ENCODE peak calls at places on chromosomes 5 and 9, in eight cellular contexts. T is epithelial cell of esophagus, H is RWPE2, M is heart right ventricle, E is cardiac muscle cell, X is GM23338, Q is PC-3, R is lower lobe of right lung. A is an unnamed sample.

GRCh38 chr9:136438909-136439549 is 616 bp downstream of the INPP5E start:
- DNase-seq in T (peak), H (peak), M (no peak), E (peak), X (peak), Q (peak), R (no peak), A (peak)

GRCh38 chr5:138241688-138242547 is 28.8 kb upstream of the CDC23 start:
- DNase-seq in T (no peak), H (no peak), M (peak), E (peak), X (peak), Q (no peak), R (peak), A (peak)

GRCh38 chr5:150044712-150045111 is 41.6 kb downstream of the CSF1R start:
- DNase-seq in T (no peak), H (no peak), M (no peak), E (peak), X (no peak), Q (no peak), R (no peak), A (no peak)

GRCh38 chr9:11821541-11821940 is 871.6 kb upstream of the TYRP1 start:
- DNase-seq in T (no peak), H (no peak), M (no peak), E (no peak), X (peak), Q (no peak), R (no peak), A (no peak)

GRCh38 chr5:6719896-6720560 is 6.8 kb downstream of the TENT4A start:
- DNase-seq in T (no peak), H (no peak), M (no peak), E (peak), X (peak), Q (no peak), R (no peak), A (no peak)

GRCh38 chr9:69168709-69169217 is 5.3 kb upstream of the TJP2 start:
- DNase-seq in T (peak), H (peak), M (no peak), E (peak), X (peak), Q (peak), R (no peak), A (peak)

GRCh38 chr9:76818271-76818670 is 54.0 kb downstream of the PCA3 start:
- DNase-seq in T (peak), H (peak), M (peak), E (peak), X (no peak), Q (peak), R (no peak), A (no peak)

GRCh38 chr5:149364719-149365118 is 6.9 kb downstream of the PCYOX1L start:
- DNase-seq in T (no peak), H (no peak), M (no peak), E (no peak), X (no peak), Q (no peak), R (no peak), A (no peak)

GRCh38 chr5:13215806-13216205 is 728.7 kb downstream of the DNAH5 start:
- DNase-seq in T (peak), H (no peak), M (no peak), E (no peak), X (no peak), Q (no peak), R (no peak), A (no peak)

GRCh38 chr5:156631005-156631404 is 219.1 kb upstream of the PPP1R2B start:
- DNase-seq in T (no peak), H (no peak), M (no peak), E (no peak), X (no peak), Q (no peak), R (no peak), A (no peak)

GRCh38 chr5:170342153-170342552 is 44.6 kb upstream of the LCP2 start:
- DNase-seq in T (no peak), H (no peak), M (no peak), E (no peak), X (no peak), Q (no peak), R (no peak), A (no peak)

GRCh38 chr5:65209341-65209740 is 272.4 kb downstream of the ADAMTS6 start:
- DNase-seq in T (peak), H (no peak), M (no peak), E (peak), X (no peak), Q (peak), R (no peak), A (no peak)

DNA sequence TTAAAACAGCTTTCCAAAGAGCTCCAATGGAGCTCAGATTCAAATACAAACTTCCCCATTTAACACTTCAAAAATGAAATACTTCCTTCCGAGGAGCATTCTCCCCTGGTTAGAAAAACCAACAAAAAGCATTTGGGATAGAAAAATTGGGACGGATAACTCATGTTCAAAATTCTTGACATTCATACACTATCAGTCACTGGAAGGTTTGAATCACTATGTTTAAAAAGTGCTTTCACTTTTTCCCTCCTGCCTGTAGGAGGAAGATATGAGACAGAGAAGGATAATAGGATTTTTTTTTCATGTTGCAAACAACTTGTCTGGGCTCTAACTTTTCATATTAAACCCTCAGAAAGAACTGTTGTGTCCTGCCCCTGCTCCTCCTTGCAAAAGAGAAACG is 412.0 kb downstream of the ACTL7B start:
- DNase-seq in T (peak), H (no peak), M (no peak), E (peak), X (no peak), Q (peak), R (no peak), A (no peak)
- H3K4me3 ChIP-seq in T (peak), H (no peak), M (no peak), E (no peak), X (no peak), Q (peak), R (no peak), A (no peak)

GRCh38 chr5:95835682-95836405 is 13.3 kb upstream of the GLRX start:
- DNase-seq in T (no peak), H (no peak), M (no peak), E (no peak), X (no peak), Q (no peak), R (no peak), A (peak)
- H3K4me3 ChIP-seq in T (no peak), H (no peak), M (peak), E (no peak), X (no peak), Q (peak), R (peak), A (peak)

GRCh38 chr9:38025166-38025565 is 43.9 kb downstream of the SHB start:
- DNase-seq in T (no peak), H (no peak), M (no peak), E (no peak), X (peak), Q (no peak), R (no peak), A (no peak)

GRCh38 chr9:38024036-38024681 is 44.9 kb downstream of the SHB start:
- DNase-seq in T (peak), H (peak), M (no peak), E (peak), X (peak), Q (no peak), R (peak), A (no peak)

GRCh38 chr9:38027714-38028113 is 41.3 kb downstream of the SHB start:
- DNase-seq in T (no peak), H (no peak), M (no peak), E (no peak), X (no peak), Q (no peak), R (no peak), A (no peak)

GRCh38 chr9:38026021-38026809 is 42.8 kb downstream of the SHB start:
- DNase-seq in T (peak), H (peak), M (peak), E (peak), X (peak), Q (peak), R (no peak), A (no peak)

DNA sequence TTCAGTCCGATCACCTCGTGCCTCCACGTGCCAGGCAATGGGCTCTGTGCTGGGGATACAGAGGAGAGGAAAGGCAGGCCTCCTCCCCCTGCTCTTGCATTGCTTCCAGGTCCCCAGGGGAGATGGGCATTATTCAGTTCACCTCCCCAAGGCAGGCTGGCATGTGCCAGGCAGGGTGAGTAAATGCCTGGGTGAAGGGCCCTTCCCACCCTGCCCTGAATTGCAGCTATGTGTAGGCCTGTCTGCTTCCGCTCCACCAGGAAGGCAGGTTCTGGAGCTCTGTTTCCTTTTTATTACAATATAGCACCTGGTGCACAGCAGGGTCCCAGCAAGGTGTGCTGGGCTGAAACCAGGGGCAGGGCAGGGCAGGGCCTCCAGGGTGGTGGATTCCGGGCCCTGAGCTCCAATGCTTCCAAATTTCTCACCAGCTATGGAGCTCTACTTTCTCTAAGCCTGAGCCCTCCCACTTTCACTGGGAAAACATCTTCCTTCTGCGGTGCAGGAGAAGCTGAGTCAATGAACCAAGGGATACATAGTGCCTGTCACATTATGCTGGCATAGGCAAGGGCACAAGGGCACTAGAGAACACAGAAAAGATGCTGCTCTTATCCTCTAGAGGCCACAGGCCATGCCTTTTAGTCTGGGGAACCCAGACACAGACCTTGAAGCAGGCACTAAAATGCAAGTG is 42.0 kb downstream of the SHB start:
- DNase-seq in T (peak), H (no peak), M (no peak), E (no peak), X (no peak), Q (no peak), R (no peak), A (no peak)
- H3K4me3 ChIP-seq in T (no peak), H (no peak), M (no peak), E (no peak), X (no peak), Q (peak), R (no peak), A (no peak)

DNA sequence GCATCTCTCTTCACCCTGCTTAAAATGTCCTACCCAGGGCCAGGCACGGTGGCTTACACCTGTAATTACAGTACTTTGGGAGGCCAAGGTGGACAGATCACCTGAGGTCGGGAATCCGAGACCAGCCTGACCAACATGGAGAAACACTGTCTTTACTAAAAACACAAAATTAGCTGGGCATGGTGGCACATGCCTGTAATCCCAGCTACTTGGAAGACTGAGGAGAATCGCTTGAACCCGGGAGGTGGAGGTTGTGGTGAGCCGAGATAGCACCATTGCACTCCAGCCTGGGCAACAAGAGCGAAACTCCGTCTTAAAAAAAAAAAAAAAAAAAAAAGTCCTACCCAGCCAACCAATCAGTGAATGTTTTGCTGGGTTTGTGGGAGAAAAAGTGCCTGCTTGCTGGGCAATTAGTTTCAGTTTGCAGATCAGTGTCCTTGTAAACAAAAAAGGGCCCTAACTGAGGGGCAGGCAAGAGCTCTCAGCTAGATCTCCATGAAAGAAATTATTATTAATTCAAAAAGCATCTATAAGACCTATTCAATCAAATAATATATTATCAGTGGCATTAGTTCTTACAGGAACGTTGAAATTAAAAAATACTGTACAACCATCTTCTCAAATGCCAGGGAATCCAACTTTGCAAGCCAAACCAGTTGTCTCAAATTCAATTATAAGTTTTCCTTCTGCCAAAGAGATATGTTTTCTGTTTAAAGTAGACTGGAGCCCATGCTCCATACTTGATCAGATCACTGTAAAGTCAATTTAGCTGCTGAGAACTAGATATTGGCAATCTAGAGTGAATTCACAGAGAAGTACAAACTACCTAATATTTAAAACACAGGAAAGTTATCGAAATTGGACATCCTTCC is 3.9 kb downstream of the MEGF9 start:
- DNase-seq in T (peak), H (no peak), M (no peak), E (peak), X (peak), Q (peak), R (no peak), A (no peak)
- H3K4me3 ChIP-seq in T (peak), H (peak), M (peak), E (no peak), X (no peak), Q (peak), R (peak), A (peak)

GRCh38 chr5:85293139-85293785 is 908.6 kb upstream of the EDIL3 start:
- DNase-seq in T (peak), H (no peak), M (no peak), E (peak), X (no peak), Q (peak), R (no peak), A (no peak)
- H3K4me3 ChIP-seq in T (peak), H (peak), M (peak), E (no peak), X (no peak), Q (peak), R (peak), A (no peak)

DNA sequence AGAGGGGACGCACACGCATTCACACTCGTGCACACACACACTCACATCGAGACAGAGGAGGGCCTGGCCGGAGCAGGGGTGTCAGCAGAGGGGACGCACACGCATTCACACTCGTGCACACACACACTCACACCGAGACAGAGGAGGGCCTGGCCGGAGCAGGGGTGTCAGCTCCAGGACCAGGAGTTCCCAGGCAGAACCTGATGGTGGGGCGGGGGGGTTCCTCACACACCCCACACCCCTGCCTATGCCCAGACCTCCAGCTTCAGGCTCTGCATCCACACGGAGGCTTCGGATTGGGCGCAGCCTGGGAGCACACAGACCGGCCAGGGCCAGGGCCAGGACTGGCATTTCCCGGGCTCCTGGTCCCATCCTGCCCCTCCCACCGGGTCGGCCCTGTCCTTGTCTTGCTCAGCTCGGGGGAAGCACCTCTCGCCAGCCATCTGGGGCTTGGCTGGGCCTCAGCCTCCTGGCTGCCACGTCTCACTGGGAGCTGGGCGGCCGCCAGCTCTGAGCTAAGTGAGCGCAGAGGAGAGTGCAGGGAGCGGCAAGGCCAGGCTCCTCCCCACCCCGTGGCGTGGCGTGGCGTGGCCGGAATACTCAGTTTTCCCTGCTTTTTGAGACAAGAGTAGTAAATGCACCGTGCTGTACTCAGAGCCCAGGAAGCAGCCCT is 31.3 kb downstream of the ADAMTS2 start:
- DNase-seq in T (no peak), H (peak), M (peak), E (peak), X (no peak), Q (no peak), R (peak), A (peak)
- H3K4me3 ChIP-seq in T (no peak), H (no peak), M (no peak), E (no peak), X (no peak), Q (no peak), R (no peak), A (no peak)

DNA sequence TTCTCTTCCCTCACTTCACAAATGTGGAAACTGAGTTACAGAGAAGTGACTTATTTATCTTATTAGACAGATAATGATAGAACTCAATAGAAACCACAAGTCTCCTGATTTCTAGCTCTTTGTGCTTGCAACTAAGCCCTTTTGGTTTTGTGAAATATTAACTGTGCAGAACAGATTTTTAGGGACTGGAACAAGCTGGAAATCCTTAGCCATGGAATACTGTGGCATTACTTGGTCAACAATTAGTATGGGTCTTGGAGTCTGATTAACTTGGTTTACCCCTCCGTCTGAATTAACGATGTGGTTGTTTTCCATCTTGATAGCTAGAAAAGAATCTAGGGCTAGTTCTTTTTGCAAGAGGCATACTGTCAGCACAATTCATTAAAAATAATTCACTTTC is 584 bp upstream of the KLF9 start:
- DNase-seq in T (no peak), H (no peak), M (no peak), E (no peak), X (no peak), Q (no peak), R (no peak), A (no peak)
- H3K4me3 ChIP-seq in T (peak), H (no peak), M (peak), E (no peak), X (no peak), Q (no peak), R (peak), A (no peak)

A was measured in spleen.